ENCODE peak calls at places on chromosomes 13 and 19, in seven cellular contexts. One of them, this sample, is unnamed.

GRCh38 chr19:952680-953500 is 27.1 kb downstream of the ARID3A start:
- DNase-seq in ascending aorta: no peak
- DNase-seq in left lung: peak; percentile 59
- DNase-seq in cardiac muscle cell: no peak
- DNase-seq in ovary: peak; percentile 15
- DNase-seq in testis: no peak
- DNase-seq in H1: no peak
- DNase-seq in this sample: no peak

GRCh38 chr13:90403330-90404082 is 944.0 kb upstream of the MIR17HG start:
- DNase-seq in ascending aorta: no peak
- DNase-seq in left lung: peak; percentile 52
- DNase-seq in cardiac muscle cell: no peak
- DNase-seq in ovary: no peak
- DNase-seq in testis: no peak
- DNase-seq in H1: no peak
- DNase-seq in this sample: no peak

GRCh38 chr13:80718970-80719369 is 378.0 kb upstream of the SPRY2 start:
- DNase-seq in ascending aorta: no peak
- DNase-seq in left lung: no peak
- DNase-seq in cardiac muscle cell: no peak
- DNase-seq in ovary: no peak
- DNase-seq in testis: no peak
- DNase-seq in H1: no peak
- DNase-seq in this sample: no peak

GRCh38 chr13:38582133-38582532 is 104.7 kb upstream of the FREM2 start:
- DNase-seq in ascending aorta: no peak
- DNase-seq in left lung: no peak
- DNase-seq in cardiac muscle cell: peak; percentile 54
- DNase-seq in ovary: no peak
- DNase-seq in testis: peak; percentile 24
- DNase-seq in H1: no peak
- DNase-seq in this sample: peak; percentile 2

GRCh38 chr19:42079886-42080763 is 4.2 kb downstream of the ZNF574 start:
- DNase-seq in ascending aorta: no peak
- DNase-seq in left lung: peak; percentile 69
- DNase-seq in cardiac muscle cell: no peak
- DNase-seq in ovary: no peak
- DNase-seq in testis: no peak
- DNase-seq in H1: no peak
- DNase-seq in this sample: no peak

GRCh38 chr19:33404916-33405315 is 31.4 kb downstream of the CEBPG start:
- DNase-seq in ascending aorta: no peak
- DNase-seq in left lung: peak; percentile 27
- DNase-seq in cardiac muscle cell: no peak
- DNase-seq in ovary: no peak
- DNase-seq in testis: no peak
- DNase-seq in H1: no peak
- DNase-seq in this sample: no peak

GRCh38 chr19:39916851-39917396 is 17.5 kb downstream of the FCGBP start:
- DNase-seq in ascending aorta: no peak
- DNase-seq in left lung: no peak
- DNase-seq in cardiac muscle cell: no peak
- DNase-seq in ovary: no peak
- DNase-seq in testis: no peak
- DNase-seq in H1: no peak
- DNase-seq in this sample: peak; percentile 21

GRCh38 chr13:94268661-94269060 is 210.8 kb downstream of the DCT start:
- DNase-seq in ascending aorta: no peak
- DNase-seq in left lung: no peak
- DNase-seq in cardiac muscle cell: no peak
- DNase-seq in ovary: no peak
- DNase-seq in testis: no peak
- DNase-seq in H1: no peak
- DNase-seq in this sample: no peak

GRCh38 chr19:41595258-41595889 is 19.4 kb downstream of the CEACAM21 start:
- DNase-seq in ascending aorta: no peak
- DNase-seq in left lung: no peak
- DNase-seq in cardiac muscle cell: peak; percentile 49
- DNase-seq in ovary: no peak
- DNase-seq in testis: peak; percentile 34
- DNase-seq in H1: no peak
- DNase-seq in this sample: no peak

GRCh38 chr19:44746946-44747738 is 1.4 kb upstream of the BCL3 start:
- DNase-seq in ascending aorta: peak; percentile 89
- DNase-seq in left lung: peak; percentile 98
- DNase-seq in cardiac muscle cell: peak; percentile 84
- DNase-seq in ovary: peak; percentile 97
- DNase-seq in testis: peak; percentile 90
- DNase-seq in H1: no peak
- DNase-seq in this sample: peak; percentile 96

GRCh38 chr19:29831686-29832085 is 19.9 kb downstream of the CCNE1 start:
- DNase-seq in ascending aorta: no peak
- DNase-seq in left lung: no peak
- DNase-seq in cardiac muscle cell: no peak
- DNase-seq in ovary: no peak
- DNase-seq in testis: no peak
- DNase-seq in H1: no peak
- DNase-seq in this sample: no peak

GRCh38 chr13:28805193-28805819 is 14.8 kb upstream of the MTUS2 start:
- DNase-seq in ascending aorta: no peak
- DNase-seq in left lung: peak; percentile 73
- DNase-seq in cardiac muscle cell: peak; percentile 12
- DNase-seq in ovary: no peak
- DNase-seq in testis: peak; percentile 78
- DNase-seq in H1: no peak
- DNase-seq in this sample: no peak

GRCh38 chr19:18322318-18322758 is 538 bp downstream of the LSM4 start:
- DNase-seq in ascending aorta: no peak
- DNase-seq in left lung: no peak
- DNase-seq in cardiac muscle cell: peak; percentile 63
- DNase-seq in ovary: no peak
- DNase-seq in testis: peak; percentile 60
- DNase-seq in H1: no peak
- DNase-seq in this sample: peak; percentile 62

GRCh38 chr13:113083402-113084061 is 22.1 kb upstream of the F7 start:
- DNase-seq in ascending aorta: no peak
- DNase-seq in left lung: peak; percentile 81
- DNase-seq in cardiac muscle cell: no peak
- DNase-seq in ovary: no peak
- DNase-seq in testis: no peak
- DNase-seq in H1: no peak
- DNase-seq in this sample: no peak

GRCh38 chr13:91922969-91923592 is 524.7 kb downstream of the GPC5 start:
- DNase-seq in ascending aorta: no peak
- DNase-seq in left lung: no peak
- DNase-seq in cardiac muscle cell: peak; percentile 40
- DNase-seq in ovary: no peak
- DNase-seq in testis: no peak
- DNase-seq in H1: no peak
- DNase-seq in this sample: no peak

GRCh38 chr13:41179593-41180250 is 14.6 kb downstream of the KBTBD7 start:
- DNase-seq in ascending aorta: no peak
- DNase-seq in left lung: no peak
- DNase-seq in cardiac muscle cell: no peak
- DNase-seq in ovary: no peak
- DNase-seq in testis: no peak
- DNase-seq in H1: no peak
- DNase-seq in this sample: no peak

GRCh38 chr13:101875717-101876393 is 423.4 kb downstream of the ITGBL1 start:
- DNase-seq in ascending aorta: no peak
- DNase-seq in left lung: no peak
- DNase-seq in cardiac muscle cell: no peak
- DNase-seq in ovary: no peak
- DNase-seq in testis: no peak
- DNase-seq in H1: no peak
- DNase-seq in this sample: peak; percentile 47

GRCh38 chr13:111503905-111504695 is 183.7 kb downstream of the TEX29 start:
- DNase-seq in ascending aorta: no peak
- DNase-seq in left lung: no peak
- DNase-seq in cardiac muscle cell: no peak
- DNase-seq in ovary: no peak
- DNase-seq in testis: no peak
- DNase-seq in H1: no peak
- DNase-seq in this sample: no peak

GRCh38 chr19:46674416-46675178 is 13.6 kb upstream of the DACT3 start:
- DNase-seq in ascending aorta: no peak
- DNase-seq in left lung: no peak
- DNase-seq in cardiac muscle cell: peak; percentile 71
- DNase-seq in ovary: no peak
- DNase-seq in testis: peak; percentile 71
- DNase-seq in H1: no peak
- DNase-seq in this sample: no peak

GRCh38 chr13:92173254-92173653 is 774.8 kb downstream of the GPC5 start:
- DNase-seq in ascending aorta: no peak
- DNase-seq in left lung: no peak
- DNase-seq in cardiac muscle cell: no peak
- DNase-seq in ovary: no peak
- DNase-seq in testis: no peak
- DNase-seq in H1: no peak
- DNase-seq in this sample: no peak

GRCh38 chr13:37109080-37109678 is 3.7 kb upstream of the CSNK1A1L start:
- DNase-seq in ascending aorta: no peak
- DNase-seq in left lung: no peak
- DNase-seq in cardiac muscle cell: peak; percentile 51
- DNase-seq in ovary: no peak
- DNase-seq in testis: no peak
- DNase-seq in H1: no peak
- DNase-seq in this sample: peak; percentile 42

GRCh38 chr13:99800951-99801350 is 170.6 kb downstream of the ZIC5 start:
- DNase-seq in ascending aorta: no peak
- DNase-seq in left lung: no peak
- DNase-seq in cardiac muscle cell: no peak
- DNase-seq in ovary: no peak
- DNase-seq in testis: no peak
- DNase-seq in H1: no peak
- DNase-seq in this sample: no peak

GRCh38 chr13:78183737-78184136 is 265.1 kb upstream of the EDNRB start:
- DNase-seq in ascending aorta: no peak
- DNase-seq in left lung: no peak
- DNase-seq in cardiac muscle cell: no peak
- DNase-seq in ovary: no peak
- DNase-seq in testis: no peak
- DNase-seq in H1: no peak
- DNase-seq in this sample: no peak

GRCh38 chr19:51803529-51803928 is 8.6 kb downstream of the FPR3 start:
- DNase-seq in ascending aorta: no peak
- DNase-seq in left lung: no peak
- DNase-seq in cardiac muscle cell: no peak
- DNase-seq in ovary: no peak
- DNase-seq in testis: no peak
- DNase-seq in H1: no peak
- DNase-seq in this sample: no peak
- H3K27me3 ChIP-seq in ascending aorta: no peaks in the 10 kb centered on the region
- H3K27me3 ChIP-seq in left lung: no peaks in the 10 kb centered on the region
- H3K27me3 ChIP-seq in cardiac muscle cell: no peaks in the 10 kb centered on the region
- H3K27me3 ChIP-seq in ovary: no peaks in the 10 kb centered on the region
- H3K27me3 ChIP-seq in testis: no peaks in the 10 kb centered on the region
- H3K27me3 ChIP-seq in H1: no peaks in the 10 kb centered on the region
- H3K27me3 ChIP-seq in this sample: no peaks in the 10 kb centered on the region

GRCh38 chr13:18971576-18972219 is 209.9 kb downstream of the TUBA3C start:
- DNase-seq in ascending aorta: no peak
- DNase-seq in left lung: no peak
- DNase-seq in cardiac muscle cell: no peak
- DNase-seq in ovary: no peak
- DNase-seq in testis: no peak
- DNase-seq in H1: no peak
- DNase-seq in this sample: no peak
- H3K27ac ChIP-seq in ascending aorta: no peak overlapping the region
- H3K27ac ChIP-seq in left lung: no peak overlapping the region
- H3K27ac ChIP-seq in cardiac muscle cell: no peak overlapping the region
- H3K27ac ChIP-seq in ovary: no peak overlapping the region
- H3K27ac ChIP-seq in testis: no peak overlapping the region
- H3K27ac ChIP-seq in H1: no peak overlapping the region
- H3K27ac ChIP-seq in this sample: no peak overlapping the region

DNA sequence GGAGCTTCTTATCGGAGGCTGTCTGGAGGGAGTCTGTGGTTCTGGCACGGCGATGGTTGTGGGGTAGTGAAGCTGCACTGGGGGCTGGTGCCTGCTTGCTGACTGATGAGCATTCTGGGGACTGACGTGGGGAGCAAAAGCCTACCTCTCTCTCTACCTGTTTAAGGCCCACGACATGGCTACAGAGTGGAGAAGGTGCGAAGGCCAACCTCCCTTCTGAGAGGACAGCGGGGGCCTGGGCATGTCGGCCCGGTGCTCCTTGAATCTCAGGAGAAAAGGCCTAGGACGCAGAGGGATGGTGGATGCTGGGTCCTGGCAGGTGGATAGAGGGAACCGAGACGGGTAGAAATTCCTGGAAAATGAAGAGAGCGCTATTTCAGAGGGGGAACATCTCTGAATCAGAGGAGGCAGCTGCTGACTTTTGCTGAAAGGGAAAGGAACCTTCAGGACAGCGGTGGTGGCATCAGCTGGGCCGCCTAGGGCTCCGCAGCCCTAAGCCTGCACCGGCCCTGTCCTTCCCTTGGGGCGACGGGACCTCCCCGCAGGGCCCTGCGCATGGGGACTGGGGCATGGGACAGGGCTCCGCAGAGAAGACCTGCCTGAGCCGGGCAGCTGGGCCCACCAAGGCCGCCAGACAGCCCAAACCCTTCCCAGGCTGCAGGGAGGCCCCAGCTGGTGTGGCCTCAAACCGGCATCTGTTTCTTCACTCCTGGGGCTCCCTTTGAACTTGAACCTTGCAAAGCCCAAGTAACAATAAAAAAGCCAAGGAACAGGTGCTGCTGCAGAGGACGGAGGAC is 35.0 kb upstream of the MEDAG start:
- DNase-seq in ascending aorta: no peak
- DNase-seq in left lung: no peak
- DNase-seq in cardiac muscle cell: no peak
- DNase-seq in ovary: no peak
- DNase-seq in testis: no peak
- DNase-seq in H1: no peak
- DNase-seq in this sample: no peak
- H3K4me1 ChIP-seq in ascending aorta: peaks cover 47% of the 10 kb centered on the region
- H3K4me1 ChIP-seq in left lung: no peaks in the 10 kb centered on the region
- H3K4me1 ChIP-seq in cardiac muscle cell: peaks cover 13% of the 10 kb centered on the region
- H3K4me1 ChIP-seq in ovary: peaks cover 17% of the 10 kb centered on the region
- H3K4me1 ChIP-seq in testis: peaks cover 14% of the 10 kb centered on the region
- H3K4me1 ChIP-seq in H1: peaks cover 12% of the 10 kb centered on the region
- H3K4me1 ChIP-seq in this sample: peaks cover 49% of the 10 kb centered on the region

GRCh38 chr19:55442372-55443044 is 592 bp downstream of the SHISA7 start:
- DNase-seq in ascending aorta: no peak
- DNase-seq in left lung: no peak
- DNase-seq in cardiac muscle cell: no peak
- DNase-seq in ovary: no peak
- DNase-seq in testis: no peak
- DNase-seq in H1: no peak
- DNase-seq in this sample: no peak

GRCh38 chr19:55441692-55442321 is 1.3 kb downstream of the SHISA7 start:
- DNase-seq in ascending aorta: no peak
- DNase-seq in left lung: no peak
- DNase-seq in cardiac muscle cell: no peak
- DNase-seq in ovary: no peak
- DNase-seq in testis: no peak
- DNase-seq in H1: no peak
- DNase-seq in this sample: no peak

GRCh38 chr19:55440411-55441105 is 2.5 kb downstream of the SHISA7 start:
- DNase-seq in ascending aorta: no peak
- DNase-seq in left lung: no peak
- DNase-seq in cardiac muscle cell: no peak
- DNase-seq in ovary: no peak
- DNase-seq in testis: no peak
- DNase-seq in H1: no peak
- DNase-seq in this sample: no peak

GRCh38 chr19:55443045-55443823 is at the start of gene SHISA7:
- DNase-seq in ascending aorta: no peak
- DNase-seq in left lung: no peak
- DNase-seq in cardiac muscle cell: no peak
- DNase-seq in ovary: no peak
- DNase-seq in testis: no peak
- DNase-seq in H1: no peak
- DNase-seq in this sample: no peak

GRCh38 chr19:55441319-55441691 is 1.8 kb downstream of the SHISA7 start:
- DNase-seq in ascending aorta: no peak
- DNase-seq in left lung: no peak
- DNase-seq in cardiac muscle cell: no peak
- DNase-seq in ovary: no peak
- DNase-seq in testis: no peak
- DNase-seq in H1: no peak
- DNase-seq in this sample: no peak
- H3K27me3 ChIP-seq in ascending aorta: peaks cover 19% of the 10 kb centered on the region
- H3K27me3 ChIP-seq in left lung: peaks cover 100% of the 10 kb centered on the region
- H3K27me3 ChIP-seq in cardiac muscle cell: peaks cover 85% of the 10 kb centered on the region
- H3K27me3 ChIP-seq in ovary: no peaks in the 10 kb centered on the region
- H3K27me3 ChIP-seq in testis: no peaks in the 10 kb centered on the region
- H3K27me3 ChIP-seq in H1: peaks cover 77% of the 10 kb centered on the region
- H3K27me3 ChIP-seq in this sample: peaks cover 54% of the 10 kb centered on the region

This sample was measured in SJSA1.